ENCODE peak calls at places on chromosomes 5 and 9, in four cellular contexts. T is hepatocyte, W is NCI-H187 treated with DMSO at 0.1 percent for 48 hours, N is brain microvascular endothelial cell. A is an unnamed sample.

GRCh38 chr5:110865400-110866094 is 126.7 kb downstream of the SLC25A46 start:
- DNase-seq in T (peak), W (no peak), N (peak), A (no peak)

GRCh38 chr5:15502208-15502607 is 2.2 kb downstream of the FBXL7 start:
- DNase-seq in T (no peak), W (no peak), N (peak), A (no peak)

GRCh38 chr5:149452007-149452664 is 73.0 kb upstream of the IL17B start:
- DNase-seq in T (peak), W (no peak), N (peak), A (no peak)

GRCh38 chr5:59873113-59873512 is 20.4 kb downstream of the PDE4D start:
- DNase-seq in T (no peak), W (no peak), N (peak), A (no peak)

GRCh38 chr9:114465906-114466900 is 39.1 kb downstream of the WHRN start:
- DNase-seq in T (no peak), W (no peak), N (no peak), A (no peak)

GRCh38 chr5:58022055-58022454 is 437.8 kb downstream of the PLK2 start:
- DNase-seq in T (peak), W (no peak), N (no peak), A (no peak)

GRCh38 chr9:101564252-101564651 is 30.5 kb downstream of the PPP3R2 start:
- DNase-seq in T (no peak), W (no peak), N (no peak), A (no peak)

GRCh38 chr5:138078006-138078643 is 5.7 kb upstream of the WNT8A start:
- DNase-seq in T (no peak), W (no peak), N (no peak), A (no peak)

GRCh38 chr5:180296778-180297177 is 4.9 kb upstream of the MAPK9 start:
- DNase-seq in T (no peak), W (no peak), N (no peak), A (no peak)

GRCh38 chr9:96176901-96177718 is 124.9 kb downstream of the HSD17B3 start:
- DNase-seq in T (peak), W (no peak), N (no peak), A (no peak)

GRCh38 chr9:114302727-114303126 is 20.2 kb upstream of the ORM1 start:
- DNase-seq in T (no peak), W (no peak), N (no peak), A (no peak)

GRCh38 chr5:72841756-72842535 is 25.5 kb downstream of the TNPO1 start:
- DNase-seq in T (no peak), W (no peak), N (peak), A (no peak)

GRCh38 chr9:122464633-122465567 is 12.8 kb downstream of the OR1J1 start:
- DNase-seq in T (peak), W (peak), N (peak), A (peak)

GRCh38 chr5:66231508-66231907 is 87.4 kb downstream of the SREK1 start:
- DNase-seq in T (no peak), W (no peak), N (no peak), A (no peak)

GRCh38 chr9:18072967-18073366 is 401.0 kb upstream of the ADAMTSL1 start:
- DNase-seq in T (no peak), W (no peak), N (no peak), A (no peak)

GRCh38 chr9:92668746-92669526 is 995 bp downstream of the IPPK start:
- DNase-seq in T (peak), W (no peak), N (peak), A (peak)

GRCh38 chr9:110583237-110583636 is 3.7 kb upstream of the SVEP1 start:
- DNase-seq in T (no peak), W (no peak), N (peak), A (no peak)

GRCh38 chr5:142667808-142668207 is 18.1 kb downstream of the FGF1 start:
- DNase-seq in T (no peak), W (no peak), N (no peak), A (no peak)

GRCh38 chr9:27108981-27109541 is at the start of gene TEK:
- DNase-seq in T (no peak), W (no peak), N (no peak), A (no peak)

GRCh38 chr5:159515909-159516415 is 185.7 kb upstream of the IL12B start:
- DNase-seq in T (peak), W (no peak), N (peak), A (peak)

GRCh38 chr9:9004844-9005243 is 1205.3 kb upstream of the DMAC1 start:
- DNase-seq in T (no peak), W (no peak), N (no peak), A (no peak)

GRCh38 chr9:127223266-127223665 is 41.3 kb upstream of the GARNL3 start:
- DNase-seq in T (no peak), W (no peak), N (no peak), A (no peak)

GRCh38 chr9:130835441-130836298 is 616 bp downstream of the ABL1 start:
- DNase-seq in T (peak), W (no peak), N (no peak), A (peak)

GRCh38 chr5:135596364-135596763 is 17.6 kb upstream of the CXCL14 start:
- DNase-seq in T (no peak), W (no peak), N (no peak), A (no peak)

GRCh38 chr5:135213466-135214239 is 179.6 kb upstream of the PITX1 start:
- DNase-seq in T (no peak), W (no peak), N (no peak), A (no peak)